ENCODE peak calls at places on chromosomes 3 and 15, in nine cellular contexts. V, M, K, R, F, H, P, Y and I are unnamed samples.
A peak's percentile ranks its signal among the peaks of the same experiment; 100 is the strongest.

GRCh38 chr3:31004025-31004678 is 109.7 kb upstream of the GADL1 start:
- DNase-seq in H (no peak), K (no peak), F (peak; percentile 43), Y (no peak), R (no peak), V (no peak), M (no peak), P (no peak), I (no peak)

GRCh38 chr3:141403576-141403975 is 35.3 kb downstream of the ZBTB38 start:
- DNase-seq in H (no peak), P (no peak), V (no peak), F (no peak), Y (no peak), M (no peak), R (no peak), K (no peak), I (no peak)

GRCh38 chr3:122908251-122908650 is 113.4 kb downstream of the SLC49A4 start:
- DNase-seq in P (no peak), M (no peak), V (no peak), R (no peak), H (no peak), K (no peak), F (no peak), Y (no peak), I (no peak)

GRCh38 chr15:31091531-31091930 is 10.0 kb downstream of the TRPM1 start:
- DNase-seq in K (no peak), Y (no peak), R (no peak), V (no peak), M (no peak), P (no peak), H (no peak), F (no peak), I (peak; percentile 20)

GRCh38 chr3:14552717-14553116 is 12.6 kb upstream of the GRIP2 start:
- DNase-seq in F (no peak), V (no peak), M (no peak), R (no peak), H (no peak), P (no peak), Y (no peak), K (no peak), I (no peak)

GRCh38 chr3:40939113-40940070 is 259.9 kb upstream of the CTNNB1 start:
- DNase-seq in K (no peak), Y (no peak), F (no peak), P (no peak), M (no peak), V (no peak), R (peak; percentile 25), H (no peak), I (peak; percentile 9)

GRCh38 chr3:192079098-192079497 is 618.1 kb downstream of the PYDC2 start:
- DNase-seq in F (no peak), M (no peak), H (no peak), P (no peak), R (no peak), K (no peak), Y (no peak), V (no peak), I (peak; percentile 18)

GRCh38 chr15:101004986-101005747 is 86.0 kb downstream of the LRRK1 start:
- DNase-seq in H (no peak), K (no peak), M (no peak), P (no peak), Y (no peak), R (no peak), F (no peak), V (no peak), I (no peak)

GRCh38 chr15:39099524-39099923 is 481.4 kb upstream of the THBS1 start:
- DNase-seq in K (no peak), R (no peak), V (no peak), M (no peak), P (no peak), H (no peak), F (no peak), Y (no peak), I (no peak)

GRCh38 chr15:59993950-59994401 is 10.1 kb upstream of the FOXB1 start:
- DNase-seq in M (peak; percentile 48), P (no peak), K (no peak), F (no peak), Y (no peak), R (no peak), H (no peak), V (peak; percentile 67), I (no peak)

GRCh38 chr15:22895465-22896190 is 57.2 kb downstream of the NIPA2 start:
- DNase-seq in M (no peak), V (no peak), F (no peak), R (no peak), P (no peak), K (no peak), H (no peak), Y (peak; percentile 91), I (peak; percentile 95)

GRCh38 chr3:111610612-111611054 is 15.5 kb upstream of the ZBED2 start:
- DNase-seq in H (no peak), R (no peak), V (no peak), M (no peak), F (no peak), Y (no peak), P (peak; percentile 22), K (no peak), I (peak; percentile 50)

GRCh38 chr3:132352556-132353143 is 35.4 kb downstream of the ACP3 start:
- DNase-seq in V (peak; percentile 70), R (peak; percentile 61), H (peak; percentile 13), K (peak; percentile 43), P (peak; percentile 46), Y (peak; percentile 82), M (peak; percentile 75), F (peak; percentile 60), I (peak; percentile 79)

GRCh38 chr3:51379301-51379700 is 5.8 kb upstream of the MANF start:
- DNase-seq in R (no peak), K (no peak), V (no peak), P (no peak), H (no peak), F (no peak), M (no peak), Y (no peak), I (no peak)

GRCh38 chr15:62878070-62878469 is 164.5 kb upstream of the TPM1 start:
- DNase-seq in Y (no peak), M (no peak), H (no peak), V (no peak), P (no peak), R (no peak), K (no peak), F (no peak), I (no peak)

GRCh38 chr3:124780356-124780755 is 50.1 kb downstream of the UMPS start:
- DNase-seq in R (peak; percentile 82), M (no peak), H (no peak), K (no peak), V (no peak), P (no peak), Y (peak; percentile 61), F (peak; percentile 79), I (no peak)

GRCh38 chr3:14783480-14784086 is 35.2 kb upstream of the FGD5 start:
- DNase-seq in Y (no peak), K (no peak), M (no peak), P (no peak), H (no peak), F (no peak), V (no peak), R (no peak), I (no peak)

GRCh38 chr3:55349851-55350250 is 137.3 kb downstream of the WNT5A start:
- DNase-seq in F (no peak), P (no peak), V (no peak), M (no peak), K (no peak), Y (no peak), H (no peak), R (no peak), I (no peak)

GRCh38 chr15:78394981-78395619 is 42.9 kb upstream of the IREB2 start:
- DNase-seq in F (no peak), H (no peak), K (no peak), R (no peak), M (no peak), V (no peak), P (no peak), Y (no peak), I (no peak)

GRCh38 chr15:100335335-100335999 is 6.3 kb downstream of the ADAMTS17 start:
- DNase-seq in Y (peak; percentile 27), K (no peak), R (no peak), V (no peak), M (no peak), H (no peak), F (no peak), P (no peak), I (no peak)

GRCh38 chr3:46091971-46092703 is 64.9 kb upstream of the XCR1 start:
- DNase-seq in F (no peak), V (no peak), H (no peak), Y (no peak), K (no peak), M (no peak), P (no peak), R (no peak), I (no peak)

GRCh38 chr15:27951191-27951890 is 147.8 kb downstream of the OCA2 start:
- DNase-seq in P (no peak), R (no peak), K (no peak), H (no peak), V (no peak), F (no peak), Y (no peak), M (no peak), I (no peak)

GRCh38 chr3:48663489-48664312 is 1.0 kb upstream of the CELSR3 start:
- DNase-seq in K (peak; percentile 76), H (peak; percentile 51), P (peak; percentile 71), R (peak; percentile 95), Y (peak; percentile 99), M (peak; percentile 98), F (peak; percentile 99), V (peak; percentile 97), I (peak; percentile 98)

GRCh38 chr3:100427694-100428093 is 26.4 kb downstream of the LNP1 start:
- DNase-seq in P (no peak), F (no peak), Y (no peak), H (no peak), R (no peak), V (no peak), M (no peak), K (no peak), I (no peak)

GRCh38 chr3:184240384-184241140 is 8.2 kb downstream of the ALG3 start:
- DNase-seq in M (peak; percentile 56), Y (peak; percentile 78), P (no peak), F (no peak), K (no peak), H (no peak), V (peak; percentile 58), R (no peak), I (no peak)

GRCh38 chr3:197135212-197135611 is 105.6 kb upstream of the MELTF start:
- DNase-seq in R (no peak), Y (no peak), H (no peak), V (no peak), K (no peak), M (no peak), P (no peak), F (no peak), I (no peak)

GRCh38 chr3:7095116-7095515 is 234.2 kb downstream of the GRM7 start:
- DNase-seq in F (no peak), R (no peak), P (no peak), Y (no peak), H (no peak), V (no peak), K (no peak), M (no peak), I (no peak)

GRCh38 chr3:45607790-45608189 is 13.2 kb downstream of the LIMD1 start:
- DNase-seq in Y (no peak), F (no peak), H (no peak), V (no peak), K (no peak), R (no peak), P (no peak), M (no peak), I (no peak)

GRCh38 chr3:45612918-45613602 is 18.5 kb downstream of the LIMD1 start:
- DNase-seq in H (no peak), P (no peak), K (no peak), V (no peak), M (no peak), Y (peak; percentile 44), R (no peak), F (no peak), I (no peak)